ENCODE peak calls at places on chromosomes 5 and 9, in six cellular contexts. One of them, this sample, is unnamed.

GRCh38 chr5:175796536-175797499 is 74.6 kb upstream of the CPLX2 start:
- DNase-seq in NCI-H1417: peak
- DNase-seq in GM04504: peak
- DNase-seq in activated T-helper 2 cell treated with anti-CD3 and anti-CD28 coated beads, Interferon-gamma antibody, Interleukin-2, Interleukin-4, amounts not matched to agents 10 μg/mL and 5 μg/mL and 100 μg/mL, durations not matched to agents 14 hours and 24 hours and 36 hours: peak
- DNase-seq in stimulated activated CD8-positive, alpha-beta memory T cell treated with anti-CD3 and anti-CD28 coated beads, Interleukin-4, amount 100 ng/mL, for 4 hours: peak
- DNase-seq in HEK293T: peak
- DNase-seq in this sample: peak

GRCh38 chr9:137878146-137878941 is 762 bp downstream of the CACNA1B start:
- DNase-seq in NCI-H1417: peak
- DNase-seq in GM04504: no peak
- DNase-seq in activated T-helper 2 cell treated with anti-CD3 and anti-CD28 coated beads, Interferon-gamma antibody, Interleukin-2, Interleukin-4, amounts not matched to agents 10 μg/mL and 5 μg/mL and 100 μg/mL, durations not matched to agents 14 hours and 24 hours and 36 hours: peak
- DNase-seq in stimulated activated CD8-positive, alpha-beta memory T cell treated with anti-CD3 and anti-CD28 coated beads, Interleukin-4, amount 100 ng/mL, for 4 hours: no peak
- DNase-seq in HEK293T: peak
- DNase-seq in this sample: peak

GRCh38 chr9:504921-505821 is 290.5 kb downstream of the DOCK8 start:
- DNase-seq in NCI-H1417: peak
- DNase-seq in GM04504: no peak
- DNase-seq in activated T-helper 2 cell treated with anti-CD3 and anti-CD28 coated beads, Interferon-gamma antibody, Interleukin-2, Interleukin-4, amounts not matched to agents 10 μg/mL and 5 μg/mL and 100 μg/mL, durations not matched to agents 14 hours and 24 hours and 36 hours: no peak
- DNase-seq in stimulated activated CD8-positive, alpha-beta memory T cell treated with anti-CD3 and anti-CD28 coated beads, Interleukin-4, amount 100 ng/mL, for 4 hours: no peak
- DNase-seq in HEK293T: peak
- DNase-seq in this sample: peak

GRCh38 chr5:179308563-179309382 is 36.5 kb downstream of the ADAMTS2 start:
- DNase-seq in NCI-H1417: no peak
- DNase-seq in GM04504: no peak
- DNase-seq in activated T-helper 2 cell treated with anti-CD3 and anti-CD28 coated beads, Interferon-gamma antibody, Interleukin-2, Interleukin-4, amounts not matched to agents 10 μg/mL and 5 μg/mL and 100 μg/mL, durations not matched to agents 14 hours and 24 hours and 36 hours: no peak
- DNase-seq in stimulated activated CD8-positive, alpha-beta memory T cell treated with anti-CD3 and anti-CD28 coated beads, Interleukin-4, amount 100 ng/mL, for 4 hours: no peak
- DNase-seq in HEK293T: no peak
- DNase-seq in this sample: no peak

GRCh38 chr5:36305571-36306326 is 4.0 kb upstream of the RANBP3L start:
- DNase-seq in NCI-H1417: peak
- DNase-seq in GM04504: peak
- DNase-seq in activated T-helper 2 cell treated with anti-CD3 and anti-CD28 coated beads, Interferon-gamma antibody, Interleukin-2, Interleukin-4, amounts not matched to agents 10 μg/mL and 5 μg/mL and 100 μg/mL, durations not matched to agents 14 hours and 24 hours and 36 hours: no peak
- DNase-seq in stimulated activated CD8-positive, alpha-beta memory T cell treated with anti-CD3 and anti-CD28 coated beads, Interleukin-4, amount 100 ng/mL, for 4 hours: no peak
- DNase-seq in HEK293T: peak
- DNase-seq in this sample: peak

GRCh38 chr9:4030751-4031150 is 269.1 kb downstream of the GLIS3 start:
- DNase-seq in NCI-H1417: no peak
- DNase-seq in GM04504: no peak
- DNase-seq in activated T-helper 2 cell treated with anti-CD3 and anti-CD28 coated beads, Interferon-gamma antibody, Interleukin-2, Interleukin-4, amounts not matched to agents 10 μg/mL and 5 μg/mL and 100 μg/mL, durations not matched to agents 14 hours and 24 hours and 36 hours: no peak
- DNase-seq in stimulated activated CD8-positive, alpha-beta memory T cell treated with anti-CD3 and anti-CD28 coated beads, Interleukin-4, amount 100 ng/mL, for 4 hours: no peak
- DNase-seq in HEK293T: no peak
- DNase-seq in this sample: no peak

GRCh38 chr9:116760636-116761035 is 73.5 kb downstream of the TRIM32 start:
- DNase-seq in NCI-H1417: peak
- DNase-seq in GM04504: no peak
- DNase-seq in activated T-helper 2 cell treated with anti-CD3 and anti-CD28 coated beads, Interferon-gamma antibody, Interleukin-2, Interleukin-4, amounts not matched to agents 10 μg/mL and 5 μg/mL and 100 μg/mL, durations not matched to agents 14 hours and 24 hours and 36 hours: no peak
- DNase-seq in stimulated activated CD8-positive, alpha-beta memory T cell treated with anti-CD3 and anti-CD28 coated beads, Interleukin-4, amount 100 ng/mL, for 4 hours: no peak
- DNase-seq in HEK293T: no peak
- DNase-seq in this sample: no peak

GRCh38 chr9:124428751-124429529 is 13.7 kb upstream of the PSMB7 start:
- DNase-seq in NCI-H1417: peak
- DNase-seq in GM04504: no peak
- DNase-seq in activated T-helper 2 cell treated with anti-CD3 and anti-CD28 coated beads, Interferon-gamma antibody, Interleukin-2, Interleukin-4, amounts not matched to agents 10 μg/mL and 5 μg/mL and 100 μg/mL, durations not matched to agents 14 hours and 24 hours and 36 hours: no peak
- DNase-seq in stimulated activated CD8-positive, alpha-beta memory T cell treated with anti-CD3 and anti-CD28 coated beads, Interleukin-4, amount 100 ng/mL, for 4 hours: no peak
- DNase-seq in HEK293T: no peak
- DNase-seq in this sample: no peak

GRCh38 chr5:71905804-71906711 is 187.0 kb downstream of the CARTPT start:
- DNase-seq in NCI-H1417: peak
- DNase-seq in GM04504: no peak
- DNase-seq in activated T-helper 2 cell treated with anti-CD3 and anti-CD28 coated beads, Interferon-gamma antibody, Interleukin-2, Interleukin-4, amounts not matched to agents 10 μg/mL and 5 μg/mL and 100 μg/mL, durations not matched to agents 14 hours and 24 hours and 36 hours: no peak
- DNase-seq in stimulated activated CD8-positive, alpha-beta memory T cell treated with anti-CD3 and anti-CD28 coated beads, Interleukin-4, amount 100 ng/mL, for 4 hours: no peak
- DNase-seq in HEK293T: peak
- DNase-seq in this sample: no peak

GRCh38 chr9:131839281-131840084 is 99.6 kb upstream of the RAPGEF1 start:
- DNase-seq in NCI-H1417: no peak
- DNase-seq in GM04504: peak
- DNase-seq in activated T-helper 2 cell treated with anti-CD3 and anti-CD28 coated beads, Interferon-gamma antibody, Interleukin-2, Interleukin-4, amounts not matched to agents 10 μg/mL and 5 μg/mL and 100 μg/mL, durations not matched to agents 14 hours and 24 hours and 36 hours: peak
- DNase-seq in stimulated activated CD8-positive, alpha-beta memory T cell treated with anti-CD3 and anti-CD28 coated beads, Interleukin-4, amount 100 ng/mL, for 4 hours: no peak
- DNase-seq in HEK293T: no peak
- DNase-seq in this sample: peak